ENCODE peak calls at places on chromosome 14, in six cellular contexts. I, T, U, X, N and K are unnamed samples.

GRCh38 chr14:22646570-22647254 is 2.6 kb upstream of the OR6J1 start:
- DNase-seq in U (peak; percentile 47), X (no peak), N (no peak), T (no peak), I (no peak), K (no peak)

GRCh38 chr14:35122696-35123387 is 490 bp downstream of the PRORP start:
- DNase-seq in U (peak; percentile 23), N (no peak), T (no peak), X (peak; percentile 57), I (no peak), K (peak; percentile 38)

GRCh38 chr14:91204657-91205056 is 39.8 kb downstream of the GPR68 start:
- DNase-seq in T (no peak), N (no peak), X (no peak), U (no peak), I (no peak), K (no peak)

GRCh38 chr14:31879661-31880348 is 197.3 kb upstream of the ARHGAP5 start:
- DNase-seq in I (no peak), U (no peak), T (no peak), X (no peak), N (no peak), K (no peak)

GRCh38 chr14:104134061-104134965 is 4.1 kb upstream of the KIF26A start:
- DNase-seq in N (no peak), I (no peak), U (no peak), X (no peak), T (no peak), K (no peak)

GRCh38 chr14:88553886-88554457 is 835 bp downstream of the PTPN21 start:
- DNase-seq in X (no peak), U (no peak), I (no peak), N (no peak), T (no peak), K (no peak)

GRCh38 chr14:74661726-74662450 is 49.9 kb upstream of the LTBP2 start:
- DNase-seq in I (no peak), U (no peak), X (no peak), T (no peak), N (no peak), K (no peak)

GRCh38 chr14:25803419-25804018 is 753.6 kb upstream of the STXBP6 start:
- DNase-seq in I (no peak), T (no peak), N (no peak), X (peak; percentile 50), U (no peak), K (no peak)

GRCh38 chr14:64700894-64701293 is 3.3 kb upstream of the PLEKHG3 start:
- DNase-seq in I (no peak), X (no peak), N (no peak), T (no peak), U (no peak), K (no peak)

GRCh38 chr14:100422556-100423420 is 99.6 kb downstream of the SLC25A47 start:
- DNase-seq in X (no peak), N (no peak), I (no peak), T (no peak), U (no peak), K (no peak)

GRCh38 chr14:72552236-72552635 is 341.7 kb downstream of the DPF3 start:
- DNase-seq in U (no peak), T (no peak), X (no peak), N (no peak), I (no peak), K (no peak)

GRCh38 chr14:57362356-57362755 is 28.0 kb upstream of the NAA30 start:
- DNase-seq in I (no peak), T (no peak), U (no peak), N (no peak), X (no peak), K (no peak)

GRCh38 chr14:23709923-23710322 is 73.8 kb downstream of the DHRS2 start:
- DNase-seq in I (no peak), N (no peak), T (no peak), U (no peak), X (no peak), K (no peak)

GRCh38 chr14:59691266-59691665 is 114.7 kb upstream of the CCDC175 start:
- DNase-seq in U (no peak), N (no peak), X (no peak), T (no peak), I (no peak), K (no peak)

GRCh38 chr14:65676361-65677014 is 264.0 kb downstream of the FUT8 start:
- DNase-seq in X (no peak), T (no peak), I (no peak), U (no peak), N (no peak), K (no peak)

GRCh38 chr14:90274019-90274418 is 17.7 kb downstream of the PSMC1 start:
- DNase-seq in U (no peak), I (no peak), N (no peak), T (no peak), X (no peak), K (no peak)

GRCh38 chr14:24871302-24871701 is 178.6 kb downstream of the STXBP6 start:
- DNase-seq in I (no peak), N (no peak), T (no peak), U (no peak), X (no peak), K (no peak)

GRCh38 chr14:99272669-99273024 is 650 bp upstream of the BCL11B start:
- DNase-seq in X (peak; percentile 57), U (no peak), N (no peak), I (no peak), T (peak; percentile 20), K (no peak)

GRCh38 chr14:22900088-22900799 is 17.2 kb downstream of the REM2 start:
- DNase-seq in I (peak; percentile 29), U (peak; percentile 66), N (no peak), T (peak; percentile 49), X (peak; percentile 44), K (no peak)